ENCODE peak calls at places on chromosomes 12 and 14, in ten cellular contexts. M, B, L, U, D, C, H, X, J and S are unnamed samples.

GRCh38 chr12:76623929-76624328 is 64.4 kb upstream of the OSBPL8 start:
- DNase-seq in H (no peak), L (peak; percentile 31), X (peak; percentile 23), D (no peak), J (no peak), C (no peak), B (no peak), M (no peak), U (no peak), S (no peak)

GRCh38 chr14:100636559-100636958 is 49.3 kb upstream of the BEGAIN start:
- DNase-seq in M (no peak), B (no peak), J (no peak), X (no peak), D (peak; percentile 46), L (no peak), U (no peak), C (no peak), H (no peak), S (no peak)

GRCh38 chr14:85934123-85934885 is 404.4 kb downstream of the FLRT2 start:
- DNase-seq in D (no peak), B (peak; percentile 38), H (peak; percentile 14), J (peak; percentile 70), U (no peak), C (peak; percentile 1), X (peak; percentile 1), L (peak; percentile 4), M (no peak), S (no peak)

GRCh38 chr12:59382678-59383425 is 213.0 kb upstream of the SLC16A7 start:
- DNase-seq in B (no peak), H (no peak), D (no peak), X (no peak), C (no peak), M (no peak), U (no peak), L (peak; percentile 22), J (no peak), S (no peak)

GRCh38 chr14:91947196-91948184 is at the start of gene FBLN5:
- DNase-seq in J (peak; percentile 17), U (peak; percentile 22), C (peak; percentile 35), M (peak; percentile 32), X (peak; percentile 85), H (peak; percentile 18), D (peak; percentile 87), B (peak; percentile 60), L (peak; percentile 95), S (peak; percentile 40)

GRCh38 chr14:45085004-45085403 is 1.1 kb downstream of the PRPF39 start:
- DNase-seq in U (no peak), J (no peak), D (no peak), X (peak; percentile 32), C (no peak), M (no peak), B (no peak), H (no peak), L (peak; percentile 61), S (no peak)

GRCh38 chr12:56126732-56127239 is 1.3 kb upstream of the ESYT1 start:
- DNase-seq in L (no peak), X (no peak), D (no peak), M (no peak), C (no peak), H (no peak), B (no peak), J (no peak), U (no peak), S (no peak)

GRCh38 chr14:24268225-24268624 is 3.2 kb downstream of the RABGGTA start:
- DNase-seq in C (no peak), D (no peak), X (no peak), M (no peak), U (no peak), B (no peak), H (no peak), L (no peak), J (no peak), S (no peak)

GRCh38 chr14:32696325-32697101 is 242.2 kb upstream of the NPAS3 start:
- DNase-seq in J (no peak), M (no peak), D (no peak), B (no peak), C (no peak), U (no peak), L (no peak), H (no peak), X (no peak), S (no peak)

GRCh38 chr12:88552672-88553079 is 27.6 kb downstream of the KITLG start:
- DNase-seq in B (no peak), J (peak; percentile 77), C (no peak), M (no peak), D (no peak), U (no peak), L (peak; percentile 71), X (peak; percentile 78), H (no peak), S (no peak)

GRCh38 chr12:1277905-1278304 is 286.9 kb downstream of the ERC1 start:
- DNase-seq in L (no peak), C (no peak), J (no peak), D (no peak), U (no peak), X (no peak), B (no peak), M (no peak), H (no peak), S (no peak)

DNA sequence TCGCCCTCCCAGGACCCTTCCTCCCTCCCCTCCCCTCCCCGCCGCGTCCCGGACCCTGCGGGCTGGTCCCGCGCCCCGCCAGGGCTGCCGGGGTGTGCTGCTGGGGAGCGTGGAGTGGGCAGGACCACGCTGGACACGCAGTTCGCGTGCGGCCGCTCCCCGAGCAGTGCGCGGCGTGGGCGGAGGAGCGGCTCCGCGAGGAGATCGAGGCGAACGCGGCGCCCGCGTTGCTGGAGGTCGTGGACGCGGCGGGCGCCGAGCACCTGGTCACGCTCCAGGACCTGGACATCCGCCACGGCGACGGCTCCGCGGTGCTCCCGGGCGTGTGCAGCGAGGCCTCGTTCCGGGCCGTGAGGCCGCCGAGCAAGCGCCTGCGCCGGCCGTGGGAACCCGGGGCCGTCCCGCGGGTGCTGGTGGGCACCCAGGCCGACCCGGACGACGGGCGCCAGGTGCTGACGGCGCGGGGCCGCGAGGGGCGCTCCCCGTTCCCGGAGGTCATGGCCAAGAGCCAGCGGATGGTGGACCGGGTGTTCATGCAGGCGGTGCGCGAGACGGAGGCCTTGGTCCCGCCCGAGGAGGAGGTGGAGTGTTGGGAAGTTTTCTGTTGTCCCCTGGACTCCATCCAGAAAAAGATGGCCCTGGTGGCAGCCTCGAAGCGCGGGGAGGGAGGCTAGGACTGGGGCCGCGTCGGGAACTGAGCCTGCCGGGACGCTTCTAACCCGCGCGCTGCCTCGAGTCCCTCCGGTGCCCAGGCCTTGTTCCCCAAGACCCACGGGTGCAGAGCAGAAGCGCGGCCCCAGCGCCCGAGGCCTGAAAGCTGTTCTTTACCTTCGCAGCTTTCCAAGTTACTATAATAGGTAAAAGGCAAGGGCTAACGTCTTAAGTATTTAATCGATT is 54.7 kb upstream of the EIF5 start:
- DNase-seq in J (no peak), X (no peak), L (no peak), M (no peak), U (no peak), B (no peak), D (no peak), C (no peak), H (no peak), S (no peak)
- TF ChIP-seq CTCF in J (no peak), X (no peak), L (no peak), M (no peak), U (no peak), B (no peak), D (no peak), C (no peak), H (no peak), S (no peak)

GRCh38 chr14:93115920-93116675 is at the start of gene ITPK1:
- DNase-seq in D (peak; percentile 92), U (peak; percentile 72), J (peak; percentile 58), H (peak; percentile 59), B (peak; percentile 63), C (peak; percentile 54), L (peak; percentile 35), M (peak; percentile 33), X (peak; percentile 74), S (peak; percentile 29)

GRCh38 chr14:93115069-93115919 is 431 bp downstream of the ITPK1 start:
- DNase-seq in H (peak; percentile 92), C (peak; percentile 79), M (peak; percentile 58), J (peak; percentile 80), U (peak; percentile 89), X (peak; percentile 92), B (peak; percentile 90), L (peak; percentile 76), D (peak; percentile 99), S (peak; percentile 79)

GRCh38 chr14:93113678-93114067 is 2.1 kb downstream of the ITPK1 start:
- DNase-seq in D (peak; percentile 53), L (no peak), B (no peak), C (no peak), X (no peak), U (no peak), J (no peak), M (no peak), H (no peak), S (no peak)

GRCh38 chr14:93114068-93114710 is 1.5 kb downstream of the ITPK1 start:
- DNase-seq in M (no peak), B (no peak), H (no peak), J (no peak), L (no peak), C (no peak), D (peak; percentile 69), U (no peak), X (no peak), S (no peak)

GRCh38 chr14:93114713-93115068 is 1.0 kb downstream of the ITPK1 start:
- DNase-seq in M (no peak), C (no peak), D (peak; percentile 91), J (no peak), L (no peak), B (peak; percentile 42), H (no peak), U (no peak), X (no peak), S (peak; percentile 18)
- TF ChIP-seq CTCF in M (no peak), C (no peak), D (no peak), J (no peak), L (no peak), B (no peak), H (no peak), U (no peak), X (no peak), S (no peak)

GRCh38 chr12:52984136-52984535 is 22.1 kb upstream of the EIF4B start:
- DNase-seq in D (no peak), U (peak; percentile 25), X (no peak), B (no peak), J (peak; percentile 78), M (no peak), L (no peak), C (no peak), H (peak; percentile 25), S (no peak)
- TF ChIP-seq CTCF in D (no peak), U (peak; percentile 45), X (peak; percentile 4), B (no peak), J (peak; percentile 24), M (no peak), L (no peak), C (no peak), H (no peak), S (no peak)

DNA sequence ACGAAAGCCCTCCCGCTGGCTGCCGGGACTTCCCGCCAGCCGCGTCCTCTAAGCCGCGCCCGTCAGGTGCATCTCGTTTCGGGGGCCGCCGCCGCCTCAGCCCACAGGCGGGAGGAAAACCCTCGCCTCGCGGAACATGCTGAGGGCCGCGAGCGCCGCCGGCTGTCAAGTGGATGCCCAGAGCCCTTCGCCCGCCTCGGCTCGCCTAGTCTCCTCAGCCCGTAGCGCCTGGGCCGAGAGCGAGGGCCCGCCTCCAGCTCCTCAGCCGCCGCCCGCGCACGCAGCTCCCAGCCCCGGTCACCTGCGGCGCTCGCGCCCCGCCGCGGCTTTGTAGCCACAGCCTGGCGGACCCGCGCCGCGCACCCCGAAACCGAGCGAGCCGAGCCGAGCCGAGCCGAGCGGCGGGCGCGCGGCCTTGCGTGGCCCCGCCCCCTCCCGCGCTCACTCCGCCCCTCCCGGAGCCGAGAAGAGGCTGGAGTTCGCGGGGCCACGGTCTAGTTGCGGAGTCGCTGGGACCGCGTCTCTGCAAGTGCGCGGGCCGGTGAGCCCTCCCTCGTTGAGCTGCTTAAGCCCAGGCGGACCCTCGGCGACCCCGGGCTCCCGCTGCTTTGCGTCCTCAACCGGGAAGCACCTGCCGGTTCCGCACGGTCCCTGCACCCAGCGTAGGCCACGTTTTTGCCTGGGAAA is at the start of gene EML5:
- DNase-seq in L (peak; percentile 33), J (peak; percentile 63), D (peak; percentile 97), X (peak; percentile 67), B (peak; percentile 92), H (peak; percentile 85), C (peak; percentile 69), U (peak; percentile 90), M (peak; percentile 50), S (peak; percentile 72)
- TF ChIP-seq CTCF in L (peak; percentile 64), J (peak; percentile 37), D (peak; percentile 42), X (peak; percentile 17), B (no peak), H (peak; percentile 27), C (peak; percentile 60), U (peak; percentile 25), M (peak; percentile 67), S (peak; percentile 39)